ENCODE peak calls at places on chromosomes 1 and 21, in four cellular contexts. One of them, this sample, is unnamed.

GRCh38 chr1:39919545-39919944 is 17.8 kb upstream of the MYCL start:
- DNase-seq in GM10248: peak; percentile 87
- DNase-seq in cardiac muscle cell: peak; percentile 81
- DNase-seq in bronchial epithelial cell: peak; percentile 83
- DNase-seq in this sample: peak; percentile 90

GRCh38 chr21:35664683-35665082 is 395.6 kb downstream of the SETD4 start:
- DNase-seq in GM10248: peak; percentile 14
- DNase-seq in cardiac muscle cell: no peak
- DNase-seq in bronchial epithelial cell: peak; percentile 71
- DNase-seq in this sample: no peak

GRCh38 chr1:147781056-147781471 is 20.7 kb upstream of the GJA5 start:
- DNase-seq in bronchial epithelial cell: peak; percentile 58
- DNase-seq in GM10248: no peak
- DNase-seq in cardiac muscle cell: peak; percentile 51
- DNase-seq in this sample: peak; percentile 37

GRCh38 chr1:6582370-6582769 is 2.6 kb downstream of the ZBTB48 start:
- DNase-seq in bronchial epithelial cell: no peak
- DNase-seq in GM10248: no peak
- DNase-seq in cardiac muscle cell: no peak
- DNase-seq in this sample: no peak

GRCh38 chr1:17307946-17308345 is at the start of gene PADI4:
- DNase-seq in bronchial epithelial cell: no peak
- DNase-seq in GM10248: no peak
- DNase-seq in cardiac muscle cell: no peak
- DNase-seq in this sample: no peak

GRCh38 chr1:1164361-1164700 is 9.3 kb upstream of the TTLL10 start:
- DNase-seq in cardiac muscle cell: no peak
- DNase-seq in bronchial epithelial cell: no peak
- DNase-seq in GM10248: no peak
- DNase-seq in this sample: no peak

GRCh38 chr1:111275079-111275478 is 15.6 kb upstream of the CHIA start:
- DNase-seq in GM10248: peak; percentile 18
- DNase-seq in bronchial epithelial cell: peak; percentile 77
- DNase-seq in cardiac muscle cell: peak; percentile 74
- DNase-seq in this sample: peak; percentile 71

GRCh38 chr1:109935451-109935900 is 24.8 kb downstream of the CSF1 start:
- DNase-seq in bronchial epithelial cell: no peak
- DNase-seq in GM10248: no peak
- DNase-seq in cardiac muscle cell: no peak
- DNase-seq in this sample: no peak

GRCh38 chr1:156772222-156772621 is 4.9 kb downstream of the PRCC start:
- DNase-seq in GM10248: no peak
- DNase-seq in cardiac muscle cell: no peak
- DNase-seq in bronchial epithelial cell: no peak
- DNase-seq in this sample: no peak

GRCh38 chr1:192980856-192981255 is 78.3 kb downstream of the UCHL5 start:
- DNase-seq in cardiac muscle cell: no peak
- DNase-seq in bronchial epithelial cell: peak; percentile 42
- DNase-seq in GM10248: no peak
- DNase-seq in this sample: no peak

GRCh38 chr1:95742591-95743089 is 508.6 kb downstream of the RWDD3 start:
- DNase-seq in bronchial epithelial cell: peak; percentile 99
- DNase-seq in cardiac muscle cell: peak; percentile 78
- DNase-seq in GM10248: no peak
- DNase-seq in this sample: peak; percentile 97

GRCh38 chr1:156926175-156926574 is 5.7 kb downstream of the LRRC71 start:
- DNase-seq in GM10248: no peak
- DNase-seq in cardiac muscle cell: peak; percentile 55
- DNase-seq in bronchial epithelial cell: peak; percentile 63
- DNase-seq in this sample: peak; percentile 97

DNA sequence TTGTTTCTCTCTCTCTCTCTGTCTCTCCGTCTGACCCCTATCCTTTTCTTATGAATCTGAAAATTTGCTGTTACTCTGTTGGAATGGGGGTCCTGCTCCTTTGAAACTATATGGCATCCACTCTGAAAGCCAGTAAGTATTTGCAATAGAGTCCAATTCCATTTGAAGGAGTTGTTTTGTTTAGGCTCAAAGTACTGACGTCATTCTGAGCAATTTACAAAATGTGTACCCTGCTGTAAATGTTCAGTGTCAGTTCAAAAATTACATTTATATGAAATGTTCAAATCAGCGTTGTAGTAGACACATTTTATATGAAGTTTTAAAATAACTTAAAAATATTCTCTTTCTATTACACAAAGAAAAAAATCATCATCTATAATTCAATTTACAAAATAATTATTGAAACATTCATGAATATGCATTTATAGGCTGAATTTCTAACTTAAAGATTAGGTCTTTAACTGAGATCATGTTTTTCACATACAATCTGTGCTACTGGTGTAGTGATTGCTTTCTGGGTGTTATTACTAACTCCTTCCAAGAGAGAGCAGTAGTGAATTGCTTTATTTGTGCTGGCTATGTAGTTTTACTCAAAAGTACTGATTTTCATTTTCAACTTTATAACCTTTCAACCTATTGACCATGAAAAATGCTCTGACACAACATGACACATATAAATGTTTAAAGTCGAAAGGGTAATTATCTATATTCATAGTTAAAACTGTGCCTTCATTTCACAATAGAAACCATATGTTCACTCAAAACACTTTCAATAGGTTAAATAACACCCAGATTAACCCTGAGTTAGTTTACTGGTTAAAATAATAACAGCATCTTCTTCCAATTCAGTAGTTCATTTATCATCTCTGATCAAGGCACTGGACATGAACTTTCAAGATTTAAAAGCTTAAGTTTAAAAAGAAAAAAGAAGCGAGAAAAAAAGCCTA is 253.1 kb upstream of the ADGRL4 start:
- DNase-seq in cardiac muscle cell: peak; percentile 67
- DNase-seq in GM10248: peak; percentile 24
- DNase-seq in bronchial epithelial cell: peak; percentile 48
- DNase-seq in this sample: peak; percentile 57
- TF ChIP-seq CTCF in cardiac muscle cell: peak; percentile 70
- TF ChIP-seq CTCF in GM10248: peak; percentile 48
- TF ChIP-seq CTCF in bronchial epithelial cell: peak; percentile 47
- TF ChIP-seq CTCF in this sample: peak; percentile 62

GRCh38 chr1:234780531-234781162 is 170.7 kb upstream of the IRF2BP2 start:
- DNase-seq in bronchial epithelial cell: no peak
- DNase-seq in cardiac muscle cell: no peak
- DNase-seq in GM10248: no peak
- DNase-seq in this sample: no peak

GRCh38 chr1:234782821-234783220 is 172.8 kb upstream of the IRF2BP2 start:
- DNase-seq in GM10248: no peak
- DNase-seq in cardiac muscle cell: no peak
- DNase-seq in bronchial epithelial cell: no peak
- DNase-seq in this sample: no peak

GRCh38 chr1:234782057-234782800 is 172.3 kb upstream of the IRF2BP2 start:
- DNase-seq in cardiac muscle cell: no peak
- DNase-seq in GM10248: no peak
- DNase-seq in bronchial epithelial cell: no peak
- DNase-seq in this sample: no peak

GRCh38 chr1:234780112-234780511 is 170.1 kb upstream of the IRF2BP2 start:
- DNase-seq in GM10248: no peak
- DNase-seq in cardiac muscle cell: no peak
- DNase-seq in bronchial epithelial cell: no peak
- DNase-seq in this sample: no peak

GRCh38 chr1:234781241-234782056 is 171.5 kb upstream of the IRF2BP2 start:
- DNase-seq in cardiac muscle cell: no peak
- DNase-seq in GM10248: no peak
- DNase-seq in bronchial epithelial cell: no peak
- DNase-seq in this sample: no peak
- TF ChIP-seq CTCF in cardiac muscle cell: no peak
- TF ChIP-seq CTCF in GM10248: no peak
- TF ChIP-seq CTCF in bronchial epithelial cell: no peak
- TF ChIP-seq CTCF in this sample: peak; percentile 3

GRCh38 chr1:10530281-10530740 is 55.6 kb downstream of the PEX14 start:
- DNase-seq in GM10248: no peak
- DNase-seq in cardiac muscle cell: peak; percentile 77
- DNase-seq in bronchial epithelial cell: peak; percentile 65
- DNase-seq in this sample: peak; percentile 74
- TF ChIP-seq CTCF in GM10248: peak; percentile 52
- TF ChIP-seq CTCF in cardiac muscle cell: peak; percentile 90
- TF ChIP-seq CTCF in bronchial epithelial cell: peak; percentile 94
- TF ChIP-seq CTCF in this sample: peak; percentile 89

DNA sequence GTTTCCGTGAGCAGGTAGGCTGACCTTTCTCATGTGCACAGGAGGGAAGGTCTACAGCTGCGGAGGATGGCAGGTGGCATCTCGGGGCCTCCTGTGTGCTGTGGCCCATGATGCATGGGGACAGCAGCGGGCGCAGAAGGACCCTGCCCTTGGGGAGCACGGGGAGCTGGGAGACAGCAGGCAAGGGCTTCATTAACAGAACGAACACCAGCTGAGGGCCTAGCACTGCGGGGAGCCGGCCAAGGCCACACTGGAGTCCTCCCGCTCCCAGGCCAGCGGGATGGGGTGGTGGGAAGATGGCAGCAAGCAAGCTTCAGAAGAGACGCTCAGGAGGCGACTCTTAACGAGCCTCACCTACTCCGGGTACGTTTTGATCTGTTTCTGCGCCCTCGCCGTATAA is 66.6 kb downstream of the SCCPDH start:
- DNase-seq in GM10248: no peak
- DNase-seq in cardiac muscle cell: no peak
- DNase-seq in bronchial epithelial cell: no peak
- DNase-seq in this sample: no peak
- TF ChIP-seq CTCF in GM10248: no peak
- TF ChIP-seq CTCF in cardiac muscle cell: no peak
- TF ChIP-seq CTCF in bronchial epithelial cell: no peak
- TF ChIP-seq CTCF in this sample: no peak

DNA sequence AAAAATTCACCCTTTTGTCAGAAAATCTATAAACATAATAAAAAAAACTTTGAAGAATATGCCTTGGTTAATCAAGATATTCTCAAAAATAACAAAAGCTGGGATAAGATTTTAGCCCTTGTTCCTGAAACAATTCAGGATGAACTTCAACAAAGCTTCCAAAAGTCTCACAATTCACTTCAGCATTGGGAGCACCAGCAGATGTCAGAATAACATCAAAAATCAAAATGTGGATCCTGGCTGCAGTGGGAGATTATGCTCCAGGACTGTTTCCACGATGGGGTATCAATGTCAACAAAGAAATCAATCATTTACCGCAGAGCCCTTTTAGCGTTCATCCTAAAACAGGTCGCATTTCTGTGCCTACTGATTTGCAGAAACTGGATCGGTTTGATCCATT is 35.2 kb downstream of the ZNF670 start:
- DNase-seq in bronchial epithelial cell: no peak
- DNase-seq in GM10248: no peak
- DNase-seq in cardiac muscle cell: no peak
- DNase-seq in this sample: no peak
- TF ChIP-seq CTCF in bronchial epithelial cell: no peak
- TF ChIP-seq CTCF in GM10248: peak; percentile 3
- TF ChIP-seq CTCF in cardiac muscle cell: no peak
- TF ChIP-seq CTCF in this sample: no peak

GRCh38 chr1:54583868-54584267 is 35.8 kb downstream of the ACOT11 start:
- DNase-seq in GM10248: no peak
- DNase-seq in bronchial epithelial cell: no peak
- DNase-seq in cardiac muscle cell: no peak
- DNase-seq in this sample: no peak
- TF ChIP-seq CTCF in GM10248: no peak
- TF ChIP-seq CTCF in bronchial epithelial cell: no peak
- TF ChIP-seq CTCF in cardiac muscle cell: no peak
- TF ChIP-seq CTCF in this sample: no peak

DNA sequence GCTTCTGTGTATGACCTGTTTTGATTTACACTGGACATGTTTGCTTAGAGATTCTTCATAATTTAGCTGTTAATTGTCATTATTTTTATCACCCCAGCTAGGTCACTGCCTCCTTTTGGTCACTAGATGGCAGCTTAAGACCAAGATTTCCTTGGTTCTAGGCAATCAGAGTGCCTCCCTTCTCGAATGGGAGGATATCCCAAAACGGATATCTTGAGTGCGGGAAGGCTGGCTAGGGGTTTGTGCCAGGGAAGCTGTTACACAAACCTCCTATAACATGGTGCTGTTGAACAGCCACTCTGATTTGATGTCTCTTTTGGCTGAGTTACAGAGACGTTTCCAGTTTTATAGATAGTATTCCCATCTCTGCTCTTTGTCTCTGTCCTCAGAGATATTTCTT is 283.5 kb downstream of the S1PR1 start:
- DNase-seq in GM10248: peak; percentile 32
- DNase-seq in cardiac muscle cell: peak; percentile 69
- DNase-seq in bronchial epithelial cell: peak; percentile 43
- DNase-seq in this sample: peak; percentile 65
- TF ChIP-seq CTCF in GM10248: peak; percentile 81
- TF ChIP-seq CTCF in cardiac muscle cell: peak; percentile 81
- TF ChIP-seq CTCF in bronchial epithelial cell: peak; percentile 63
- TF ChIP-seq CTCF in this sample: peak; percentile 84

DNA sequence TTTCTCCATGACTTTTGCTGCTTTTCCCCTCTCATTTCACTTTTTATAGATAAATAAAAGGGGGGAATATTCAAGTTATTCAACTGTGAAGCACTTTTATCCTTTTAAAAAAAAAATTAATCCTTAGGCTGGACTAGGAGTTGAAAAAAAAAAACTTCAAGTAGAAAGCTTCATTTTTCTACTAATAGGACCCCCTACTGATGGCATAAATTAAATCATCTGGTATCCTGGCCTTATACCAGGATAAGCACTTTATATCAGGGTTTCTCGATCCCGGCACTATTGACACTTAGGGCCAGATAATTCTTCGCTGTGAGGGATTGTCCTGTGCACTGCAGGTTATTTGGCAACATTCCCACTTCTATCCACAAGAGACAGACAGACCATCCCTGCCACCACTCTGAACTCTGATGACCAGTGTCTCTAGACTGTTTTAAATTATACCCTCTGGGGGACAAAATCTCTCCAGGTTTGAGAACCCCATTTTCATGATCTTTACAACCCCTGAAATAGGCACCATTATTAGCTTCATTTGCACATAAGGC is 17.6 kb downstream of the USP33 start:
- DNase-seq in GM10248: no peak
- DNase-seq in cardiac muscle cell: no peak
- DNase-seq in bronchial epithelial cell: no peak
- DNase-seq in this sample: no peak
- TF ChIP-seq CTCF in GM10248: no peak
- TF ChIP-seq CTCF in cardiac muscle cell: no peak
- TF ChIP-seq CTCF in bronchial epithelial cell: no peak
- TF ChIP-seq CTCF in this sample: no peak